ENCODE peak calls at places on chromosomes 12 and 14, in nine cellular contexts. R is fibroblast of pulmonary artery, F is fibroblast of the aortic adventitia, X is nephron progenitor cell, L is HFF-Myc, M is AG09309, A is activated B cell treated with CpG ODN at 0.5 μM for 24 hours, G is MCF 10A, K is K562. T is an unnamed sample.

GRCh38 chr14:104799657-104800599 is 973 bp upstream of the ZBTB42 start:
- DNase-seq in A (peak), K (peak), R (peak), G (peak), X (peak), F (peak), M (no peak), L (no peak), T (no peak)

GRCh38 chr14:99522934-99523660 is 41.9 kb downstream of the CCNK start:
- DNase-seq in A (no peak), F (peak), R (no peak), X (peak), L (no peak), K (no peak), G (no peak), M (no peak), T (no peak)

GRCh38 chr12:52867152-52867551 is 18.4 kb upstream of the KRT78 start:
- DNase-seq in K (no peak), X (no peak), L (no peak), R (no peak), F (no peak), M (no peak), A (no peak), G (no peak), T (no peak)

GRCh38 chr14:68349900-68350323 is 443.0 kb downstream of the ZFP36L1 start:
- DNase-seq in G (no peak), F (peak), A (no peak), L (no peak), K (no peak), X (no peak), R (peak), M (no peak), T (no peak)

GRCh38 chr12:80053048-80053790 is 46.1 kb upstream of the OTOGL start:
- DNase-seq in M (peak), L (peak), F (peak), A (no peak), K (no peak), R (peak), G (peak), X (no peak), T (no peak)

GRCh38 chr14:67413806-67414769 is 2.1 kb upstream of the PLEK2 start:
- DNase-seq in M (peak), F (peak), L (peak), A (no peak), X (no peak), R (peak), K (peak), G (peak), T (no peak)

GRCh38 chr12:89416049-89416792 is 63.9 kb upstream of the DUSP6 start:
- DNase-seq in G (no peak), L (no peak), F (no peak), K (no peak), R (no peak), M (no peak), X (no peak), A (no peak), T (no peak)

GRCh38 chr14:65131176-65131765 is 29.0 kb upstream of the MAX start:
- DNase-seq in G (no peak), R (no peak), K (no peak), F (peak), X (no peak), A (no peak), M (peak), L (peak), T (no peak)

GRCh38 chr14:94103554-94104165 is 6.9 kb upstream of the IFI27 start:
- DNase-seq in X (no peak), A (no peak), G (no peak), F (no peak), L (no peak), M (no peak), K (no peak), R (no peak), T (no peak)

GRCh38 chr14:55749946-55750345 is 169.9 kb downstream of the KTN1 start:
- DNase-seq in A (no peak), L (no peak), R (no peak), K (no peak), X (no peak), M (no peak), F (no peak), G (no peak), T (no peak)
- TF ChIP-seq CTCF in A (no peak), L (no peak), R (no peak), K (peak), X (no peak), M (no peak), F (no peak), G (no peak), T (no peak)

GRCh38 chr12:28537474-28537873 is 347.2 kb downstream of the CCDC91 start:
- DNase-seq in R (no peak), G (no peak), L (no peak), K (no peak), X (no peak), F (peak), A (no peak), M (no peak), T (no peak)

GRCh38 chr12:28540324-28540714 is 350.1 kb downstream of the CCDC91 start:
- DNase-seq in M (no peak), F (no peak), L (no peak), X (no peak), G (no peak), A (no peak), R (peak), K (no peak), T (no peak)

GRCh38 chr12:28535216-28535615 is 345.0 kb downstream of the CCDC91 start:
- DNase-seq in M (peak), X (no peak), F (peak), L (peak), R (peak), G (peak), K (no peak), A (no peak), T (no peak)

GRCh38 chr12:28539691-28540323 is 349.6 kb downstream of the CCDC91 start:
- DNase-seq in A (no peak), K (no peak), L (no peak), M (no peak), X (no peak), G (no peak), R (no peak), F (no peak), T (no peak)

GRCh38 chr12:28536088-28536487 is 345.8 kb downstream of the CCDC91 start:
- DNase-seq in F (peak), M (peak), G (peak), R (peak), K (no peak), X (no peak), L (no peak), A (no peak), T (no peak)
- TF ChIP-seq CTCF in F (peak), M (peak), G (no peak), R (peak), K (no peak), X (no peak), L (no peak), A (no peak), T (no peak)

GRCh38 chr14:91357272-91357671 is 60.3 kb downstream of the CCDC88C start:
- DNase-seq in M (no peak), F (no peak), K (no peak), G (no peak), X (no peak), R (no peak), A (no peak), L (no peak), T (no peak)

GRCh38 chr14:91354221-91354916 is 63.3 kb downstream of the CCDC88C start:
- DNase-seq in G (no peak), L (no peak), R (peak), X (no peak), A (no peak), F (peak), M (peak), K (no peak), T (no peak)

GRCh38 chr14:91356218-91356763 is 61.3 kb downstream of the CCDC88C start:
- DNase-seq in X (peak), M (no peak), G (no peak), R (no peak), K (no peak), F (no peak), L (no peak), A (no peak), T (no peak)

GRCh38 chr14:91352696-91353692 is 64.6 kb downstream of the CCDC88C start:
- DNase-seq in K (no peak), A (no peak), R (no peak), G (no peak), F (no peak), M (no peak), X (no peak), L (no peak), T (no peak)

DNA sequence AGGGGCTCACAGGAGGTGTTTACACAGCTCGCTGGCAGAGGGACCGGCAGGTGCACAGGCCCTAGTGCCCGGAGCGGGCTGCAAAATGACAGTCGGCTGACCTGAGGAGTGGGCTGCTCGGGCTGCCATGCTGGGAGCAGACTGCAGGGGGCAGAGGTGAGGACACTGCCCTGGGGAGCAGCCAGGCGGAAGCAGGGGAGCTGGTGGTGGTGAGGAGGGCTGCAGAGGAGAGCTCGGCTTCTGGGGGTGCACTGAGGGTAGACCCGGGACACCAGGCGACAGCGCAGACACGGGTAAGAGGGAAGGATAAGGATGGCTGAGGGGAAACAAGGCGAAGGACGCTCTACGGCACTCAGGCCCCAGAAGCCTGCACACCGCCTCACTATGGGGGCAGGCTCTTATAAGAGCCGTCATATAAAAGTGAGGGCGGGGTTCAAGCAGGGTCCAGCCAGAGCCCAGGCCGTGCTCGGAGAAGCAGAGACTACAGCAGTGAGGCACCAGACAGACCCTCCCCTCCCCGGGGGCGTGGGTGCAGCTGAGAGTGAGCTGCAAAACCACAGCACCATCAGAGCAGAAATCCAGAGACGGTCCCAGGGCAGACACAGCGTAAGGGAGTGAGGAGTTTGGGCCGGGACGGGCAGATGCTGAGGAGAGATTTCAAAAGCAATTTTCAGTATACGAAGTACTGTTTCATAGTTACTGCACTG is 62.5 kb downstream of the CCDC88C start:
- DNase-seq in F (no peak), K (peak), L (no peak), M (no peak), X (peak), R (no peak), A (peak), G (no peak), T (no peak)
- TF ChIP-seq CTCF in F (peak), K (peak), L (peak), M (peak), X (peak), R (peak), A (no peak), G (peak), T (peak)

GRCh38 chr12:106246891-106247730 is 709 bp downstream of the CKAP4 start:
- DNase-seq in X (peak), K (no peak), L (no peak), A (peak), M (no peak), G (peak), R (peak), F (peak), T (no peak)
- TF ChIP-seq CTCF in X (no peak), K (no peak), L (no peak), A (no peak), M (peak), G (no peak), R (no peak), F (peak), T (no peak)

GRCh38 chr12:96720363-96720705 is 186.7 kb upstream of the NEDD1 start:
- DNase-seq in K (no peak), M (no peak), G (peak), L (no peak), X (no peak), A (no peak), R (no peak), F (no peak), T (no peak)
- TF ChIP-seq CTCF in K (no peak), M (peak), G (no peak), L (no peak), X (no peak), A (no peak), R (no peak), F (peak), T (no peak)

DNA sequence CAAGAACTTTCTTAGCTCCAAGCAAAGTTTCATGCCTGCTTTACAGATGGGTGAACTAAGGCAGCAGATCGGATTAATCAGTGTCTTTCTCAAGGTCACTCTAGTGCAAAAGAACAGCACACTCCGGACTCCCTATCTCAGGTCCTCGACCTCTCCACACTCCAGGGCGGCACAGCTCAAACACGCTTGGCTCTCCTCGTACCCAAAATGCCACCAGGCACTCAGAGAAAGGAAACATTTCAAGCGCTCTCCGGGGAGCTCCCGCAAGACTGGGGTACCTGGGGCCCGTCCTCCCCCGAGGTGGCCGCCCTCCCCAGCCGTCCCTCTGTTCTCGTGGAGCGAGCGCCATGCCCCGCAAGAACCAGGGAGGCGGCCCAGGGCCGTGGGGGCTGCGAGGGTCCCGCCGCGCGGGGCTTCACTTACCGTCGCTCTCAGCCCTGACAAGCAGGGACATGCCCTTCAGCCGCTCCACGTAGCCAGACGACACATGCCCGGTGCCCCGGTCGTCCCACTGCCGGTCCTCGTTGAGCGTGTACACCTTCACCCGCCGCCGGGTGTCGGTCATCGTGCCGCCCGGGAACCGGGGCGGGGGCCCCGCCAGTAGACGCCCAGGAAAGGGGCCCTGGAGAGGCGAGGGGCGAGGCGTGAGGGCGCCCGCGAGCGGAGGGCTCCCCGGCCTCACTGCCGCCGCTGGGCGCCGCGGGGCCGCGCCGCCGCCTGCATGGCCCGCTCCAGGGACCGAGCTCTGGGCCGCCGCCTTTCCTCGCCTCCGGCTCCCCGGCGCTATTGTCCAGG is 830 bp downstream of the PPP4R3A start:
- DNase-seq in K (peak), X (no peak), R (no peak), G (peak), M (no peak), L (no peak), F (peak), A (peak), T (peak)
- TF ChIP-seq CTCF in K (no peak), X (no peak), R (no peak), G (no peak), M (no peak), L (no peak), F (no peak), A (no peak), T (no peak)

DNA sequence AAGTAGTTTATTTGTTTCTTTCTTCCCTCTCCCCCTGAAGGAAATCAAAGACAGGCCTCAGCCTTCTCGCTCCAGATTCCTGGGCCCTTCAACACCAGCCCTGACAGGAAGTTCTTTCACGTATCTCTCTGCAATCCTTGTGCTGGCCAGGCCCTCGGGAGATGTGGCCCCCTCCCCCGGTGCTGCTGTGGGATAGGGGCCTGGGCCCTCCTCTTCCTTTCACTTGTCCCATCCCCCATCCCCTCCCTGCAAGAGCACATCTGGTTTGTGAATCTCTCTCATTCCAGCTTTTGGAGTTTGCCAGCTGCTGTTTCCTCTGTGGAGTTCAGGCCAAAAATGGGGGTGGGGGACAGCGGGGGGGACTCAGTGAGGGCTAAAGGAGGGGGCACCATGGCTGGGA is 7.2 kb downstream of the LRP1 start:
- DNase-seq in M (no peak), F (peak), R (peak), K (no peak), X (no peak), G (no peak), A (no peak), L (peak), T (no peak)
- TF ChIP-seq CTCF in M (no peak), F (no peak), R (no peak), K (no peak), X (no peak), G (no peak), A (no peak), L (no peak), T (no peak)

GRCh38 chr14:101562659-101563351 is 1.5 kb downstream of the DIO3 start:
- DNase-seq in A (no peak), G (no peak), X (peak), L (no peak), K (no peak), R (no peak), F (no peak), M (no peak), T (no peak)

GRCh38 chr14:101563352-101563653 is 2.0 kb downstream of the DIO3 start:
- DNase-seq in R (no peak), A (no peak), X (no peak), L (no peak), K (no peak), F (no peak), G (no peak), M (no peak), T (no peak)

GRCh38 chr14:101564444-101564776 is 3.1 kb downstream of the DIO3 start:
- DNase-seq in K (no peak), L (no peak), X (no peak), F (no peak), M (no peak), A (no peak), G (no peak), R (no peak), T (no peak)

GRCh38 chr14:101564819-101565698 is 3.8 kb downstream of the DIO3 start:
- DNase-seq in M (no peak), R (no peak), F (no peak), L (no peak), G (no peak), X (peak), A (no peak), K (no peak), T (no peak)

DNA sequence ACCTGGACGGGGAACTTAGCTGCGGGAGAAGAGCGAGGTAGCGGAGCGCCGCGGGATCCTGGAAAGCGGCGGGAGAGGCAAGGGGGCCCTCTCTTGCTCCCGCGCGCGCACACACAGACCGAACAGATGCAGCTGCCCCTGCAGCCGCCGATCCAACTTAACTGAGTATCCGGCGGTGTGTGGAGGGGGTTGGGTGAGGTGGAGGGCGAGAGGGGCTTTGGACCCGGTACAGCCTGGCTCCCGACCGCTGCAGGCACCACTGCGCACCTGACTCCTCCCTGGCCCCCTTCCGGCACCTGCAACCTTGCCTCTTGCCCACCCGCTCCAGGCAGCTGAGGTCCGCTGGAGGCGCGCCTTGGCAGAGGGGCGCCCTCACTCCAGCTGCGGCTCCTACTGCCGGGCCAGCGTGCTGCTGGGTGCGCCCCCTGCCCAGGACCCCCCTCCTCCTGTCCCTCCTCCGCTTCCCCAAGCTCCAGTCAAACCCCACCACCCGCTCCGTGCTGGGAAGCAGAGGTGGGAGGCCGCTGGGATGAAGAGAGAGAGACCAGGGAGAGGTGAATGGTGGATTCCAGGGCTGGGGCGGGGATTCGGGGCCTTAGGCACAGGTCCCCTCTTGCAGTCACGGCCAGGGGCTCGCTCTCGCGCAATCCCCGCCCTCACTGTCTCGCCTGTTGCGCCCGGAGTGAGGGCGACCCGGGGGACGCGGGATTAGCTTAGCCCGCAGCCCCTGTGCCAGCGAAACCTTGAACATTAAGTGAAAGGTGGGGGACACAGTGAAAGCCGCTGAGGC is 2.6 kb downstream of the DIO3 start:
- DNase-seq in R (no peak), M (no peak), L (no peak), A (no peak), X (peak), K (no peak), G (no peak), F (no peak), T (no peak)
- TF ChIP-seq CTCF in R (no peak), M (no peak), L (no peak), A (no peak), X (no peak), K (no peak), G (no peak), F (no peak), T (no peak)

T was measured in type B pancreatic cell.